ENCODE peak calls at places on chromosomes 3 and 15, in ten cellular contexts. G, F, M, C, E, N, D, L, H and Q are unnamed samples.

GRCh38 chr3:87503901-87504498 is 227.6 kb upstream of the POU1F1 start:
- DNase-seq in G (peak), F (no peak), N (no peak), M (peak), E (no peak), H (peak), C (no peak), L (no peak), D (peak), Q (peak)

GRCh38 chr3:45204136-45204535 is 22.0 kb downstream of the TMEM158 start:
- DNase-seq in F (no peak), G (no peak), H (no peak), D (no peak), E (no peak), N (no peak), M (no peak), C (no peak), L (no peak), Q (peak)

GRCh38 chr3:179967622-179968021 is 69.1 kb downstream of the PEX5L start:
- DNase-seq in L (no peak), M (peak), H (no peak), C (no peak), G (no peak), N (no peak), D (peak), E (no peak), F (no peak), Q (peak)

GRCh38 chr3:158748237-158748828 is 16.1 kb upstream of the RARRES1 start:
- DNase-seq in H (no peak), N (no peak), L (no peak), M (no peak), E (no peak), F (peak), D (no peak), C (no peak), G (no peak), Q (no peak)

GRCh38 chr3:49535971-49536874 is 18.1 kb upstream of the BSN start:
- DNase-seq in M (no peak), H (no peak), G (no peak), N (no peak), F (no peak), D (no peak), L (no peak), E (no peak), C (no peak), Q (no peak)

GRCh38 chr3:57949779-57950618 is 58.2 kb upstream of the FLNB start:
- DNase-seq in M (peak), L (no peak), N (no peak), G (no peak), H (peak), F (peak), D (no peak), C (no peak), E (no peak), Q (no peak)

GRCh38 chr15:59165726-59166125 is 40.9 kb upstream of the LDHAL6B start:
- DNase-seq in E (no peak), M (peak), L (no peak), D (no peak), C (no peak), F (peak), N (no peak), H (no peak), G (no peak), Q (no peak)

GRCh38 chr3:78496458-78496857 is 1271.3 kb downstream of the ROBO1 start:
- DNase-seq in F (no peak), M (no peak), D (no peak), E (no peak), C (no peak), L (no peak), G (no peak), H (no peak), N (no peak), Q (no peak)

GRCh38 chr15:55606214-55606613 is 18.1 kb upstream of the PYGO1 start:
- DNase-seq in G (no peak), M (no peak), C (no peak), F (no peak), D (no peak), N (no peak), L (no peak), E (no peak), H (no peak), Q (no peak)

GRCh38 chr15:31304736-31305365 is 21.8 kb upstream of the KLF13 start:
- DNase-seq in H (no peak), D (no peak), F (peak), L (no peak), N (no peak), M (no peak), E (no peak), G (no peak), C (no peak), Q (no peak)

GRCh38 chr3:123158330-123158729 is 43.4 kb upstream of the SEC22A start:
- DNase-seq in N (no peak), F (no peak), G (no peak), M (no peak), H (no peak), C (no peak), D (no peak), E (no peak), L (no peak), Q (no peak)

GRCh38 chr3:111080357-111080937 is 8.8 kb downstream of the NECTIN3 start:
- DNase-seq in H (peak), G (no peak), C (no peak), F (no peak), N (no peak), D (no peak), M (peak), E (no peak), L (no peak), Q (peak)

GRCh38 chr3:187919018-187919417 is 173.8 kb upstream of the BCL6 start:
- DNase-seq in H (no peak), D (peak), E (peak), N (peak), F (no peak), M (no peak), G (no peak), L (no peak), C (peak), Q (no peak)

GRCh38 chr15:50718700-50719125 is 32.1 kb upstream of the TRPM7 start:
- DNase-seq in N (no peak), C (no peak), G (no peak), F (no peak), M (no peak), D (no peak), H (no peak), L (no peak), E (no peak), Q (no peak)

GRCh38 chr3:9402410-9403228 is 5.2 kb downstream of the SETD5 start:
- DNase-seq in G (peak), H (no peak), M (peak), E (no peak), F (no peak), L (no peak), N (no peak), C (no peak), D (no peak), Q (peak)

GRCh38 chr3:6803652-6804051 is 57.3 kb upstream of the GRM7 start:
- DNase-seq in F (no peak), M (no peak), C (no peak), L (no peak), G (no peak), N (no peak), E (no peak), H (no peak), D (no peak), Q (no peak)

GRCh38 chr3:64489361-64490044 is 198.3 kb downstream of the ADAMTS9 start:
- DNase-seq in C (no peak), L (no peak), D (no peak), H (peak), N (no peak), F (peak), G (peak), M (peak), E (no peak), Q (no peak)

GRCh38 chr3:171776839-171777607 is 33.3 kb downstream of the PLD1 start:
- DNase-seq in N (no peak), C (no peak), F (no peak), M (no peak), D (no peak), E (no peak), H (no peak), G (no peak), L (no peak), Q (no peak)

GRCh38 chr3:78917541-78917940 is 850.3 kb downstream of the ROBO1 start:
- DNase-seq in G (no peak), N (no peak), L (no peak), H (no peak), D (no peak), C (no peak), E (no peak), M (peak), F (no peak), Q (no peak)

GRCh38 chr3:35224571-35225280 is 414.6 kb upstream of the ARPP21 start:
- DNase-seq in G (no peak), H (peak), F (no peak), L (no peak), N (no peak), E (no peak), C (no peak), M (peak), D (no peak), Q (no peak)

GRCh38 chr3:45010718-45011355 is 15.3 kb upstream of the CLEC3B start:
- DNase-seq in L (no peak), G (no peak), N (no peak), D (no peak), E (no peak), F (no peak), M (peak), H (peak), C (no peak), Q (peak)

GRCh38 chr15:59923508-59923907 is 80.6 kb upstream of the FOXB1 start:
- DNase-seq in H (no peak), M (no peak), N (no peak), D (no peak), C (no peak), G (no peak), L (no peak), F (no peak), E (no peak), Q (no peak)